ENCODE peak calls at places on chromosomes 13 and 19, in four cellular contexts. Q, I, L and O are unnamed samples.

GRCh38 chr19:39596911-39597310 is 5.4 kb upstream of the LGALS13 start:
- DNase-seq in Q (no peak), I (no peak), L (no peak), O (no peak)

GRCh38 chr19:16397791-16398529 is 73.3 kb downstream of the KLF2 start:
- DNase-seq in Q (no peak), I (no peak), L (no peak), O (no peak)

GRCh38 chr13:76533251-76533650 is 353.0 kb downstream of the KCTD12 start:
- DNase-seq in Q (no peak), I (no peak), L (no peak), O (no peak)

GRCh38 chr13:76885203-76886004 is 801 bp downstream of the KCTD12 start:
- DNase-seq in Q (peak; percentile 70), I (peak; percentile 24), L (peak; percentile 31), O (peak; percentile 63)

GRCh38 chr13:33307820-33308219 is 22.3 kb upstream of the STARD13 start:
- DNase-seq in Q (no peak), I (no peak), L (no peak), O (no peak)

GRCh38 chr19:18392417-18392816 is 5.0 kb downstream of the LRRC25 start:
- DNase-seq in Q (no peak), I (no peak), L (no peak), O (peak; percentile 74)

GRCh38 chr13:93039131-93039530 is 187.5 kb upstream of the GPC6 start:
- DNase-seq in Q (no peak), I (no peak), L (no peak), O (no peak)

GRCh38 chr19:57664269-57665127 is 4.2 kb upstream of the ZSCAN4 start:
- DNase-seq in Q (peak; percentile 31), I (peak; percentile 7), L (no peak), O (peak; percentile 48)

GRCh38 chr13:21670006-21670882 is 629 bp upstream of the FGF9 start:
- DNase-seq in Q (peak; percentile 62), I (no peak), L (peak; percentile 41), O (peak; percentile 68)

GRCh38 chr13:92414851-92415250 is 811.8 kb upstream of the GPC6 start:
- DNase-seq in Q (no peak), I (no peak), L (no peak), O (no peak)

GRCh38 chr13:80726895-80727294 is 386.0 kb upstream of the SPRY2 start:
- DNase-seq in Q (no peak), I (no peak), L (no peak), O (no peak)

GRCh38 chr19:19422156-19422555 is 16.7 kb downstream of the GATAD2A start:
- DNase-seq in Q (no peak), I (no peak), L (no peak), O (no peak)

GRCh38 chr13:39462456-39462855 is 140.5 kb downstream of the LHFPL6 start:
- DNase-seq in Q (no peak), I (no peak), L (no peak), O (no peak)

GRCh38 chr13:60226507-60226906 is 62.8 kb upstream of the DIAPH3 start:
- DNase-seq in Q (peak; percentile 24), I (no peak), L (no peak), O (peak; percentile 80)

GRCh38 chr19:10508707-10509106 is 5.6 kb upstream of the KEAP1 start:
- DNase-seq in Q (peak; percentile 43), I (no peak), L (no peak), O (no peak)

GRCh38 chr19:14127929-14128509 is 8.4 kb downstream of the ASF1B start:
- DNase-seq in Q (no peak), I (no peak), L (no peak), O (no peak)

GRCh38 chr19:12555456-12555930 is 4.2 kb upstream of the ZNF564 start:
- DNase-seq in Q (no peak), I (no peak), L (no peak), O (no peak)

GRCh38 chr19:45769821-45770191 is 754 bp upstream of the SIX5 start:
- DNase-seq in Q (peak; percentile 75), I (peak; percentile 72), L (peak; percentile 57), O (peak; percentile 84)

GRCh38 chr19:33266971-33267484 is 35.3 kb downstream of the CEBPA start:
- DNase-seq in Q (no peak), I (no peak), L (no peak), O (no peak)

GRCh38 chr19:13291913-13292312 is 141.7 kb downstream of the IER2 start:
- DNase-seq in Q (no peak), I (no peak), L (no peak), O (no peak)

GRCh38 chr13:43083750-43084149 is 60.4 kb downstream of the DNAJC15 start:
- DNase-seq in Q (no peak), I (no peak), L (no peak), O (no peak)

GRCh38 chr19:4086336-4086953 is 19.7 kb upstream of the ZBTB7A start:
- DNase-seq in Q (no peak), I (no peak), L (no peak), O (no peak)

GRCh38 chr19:1177322-1178114 is 3.5 kb upstream of the SBNO2 start:
- DNase-seq in Q (no peak), I (no peak), L (no peak), O (no peak)

GRCh38 chr13:38398810-38399493 is 49.3 kb downstream of the UFM1 start:
- DNase-seq in Q (no peak), I (no peak), L (no peak), O (no peak)

GRCh38 chr19:10431254-10431942 is 11.1 kb downstream of the PDE4A start:
- DNase-seq in Q (peak; percentile 52), I (no peak), L (peak; percentile 37), O (no peak)

GRCh38 chr13:29677627-29678026 is 82.1 kb upstream of the SLC7A1 start:
- DNase-seq in Q (no peak), I (no peak), L (no peak), O (no peak)

GRCh38 chr13:25217023-25217909 is 45.2 kb upstream of the AMER2 start:
- DNase-seq in Q (no peak), I (no peak), L (no peak), O (no peak)

GRCh38 chr13:25659091-25659502 is 287.3 kb downstream of the ATP8A2 start:
- DNase-seq in Q (no peak), I (no peak), L (no peak), O (no peak)

GRCh38 chr13:65985632-65986031 is 1244.5 kb downstream of the PCDH9 start:
- DNase-seq in Q (no peak), I (no peak), L (no peak), O (no peak)

GRCh38 chr13:87057807-87058520 is 613.2 kb upstream of the SLITRK5 start:
- DNase-seq in Q (no peak), I (no peak), L (no peak), O (no peak)

GRCh38 chr19:39829702-39830275 is 4.2 kb downstream of the DYRK1B start:
- DNase-seq in Q (no peak), I (no peak), L (no peak), O (no peak)

GRCh38 chr13:61109741-61110140 is 305.9 kb downstream of the PCDH20 start:
- DNase-seq in Q (no peak), I (no peak), L (no peak), O (no peak)

GRCh38 chr19:48982280-48982679 is 10.8 kb downstream of the GYS1 start:
- DNase-seq in Q (no peak), I (no peak), L (no peak), O (no peak)

GRCh38 chr19:17264641-17264979 is at the start of gene USHBP1:
- DNase-seq in Q (peak; percentile 39), I (no peak), L (no peak), O (no peak)

GRCh38 chr19:17436874-17437267 is 11.6 kb downstream of the TMEM221 start:
- DNase-seq in Q (no peak), I (no peak), L (no peak), O (no peak)

GRCh38 chr19:15551183-15552004 is 43.1 kb downstream of the CYP4F22 start:
- DNase-seq in Q (peak; percentile 74), I (no peak), L (peak; percentile 56), O (peak; percentile 47)

GRCh38 chr13:99886706-99887105 is 84.9 kb downstream of the ZIC5 start:
- DNase-seq in Q (no peak), I (no peak), L (no peak), O (no peak)

GRCh38 chr19:19336597-19336996 is 16.0 kb downstream of the MAU2 start:
- DNase-seq in Q (no peak), I (no peak), L (no peak), O (no peak)

GRCh38 chr13:97308735-97309429 is 86.7 kb downstream of the MBNL2 start:
- DNase-seq in Q (no peak), I (no peak), L (no peak), O (no peak)